ENCODE peak calls at places on chromosomes 3 and 15, in six cellular contexts. One of them, this sample, is unnamed.

GRCh38 chr3:64889991-64890390 is 202.2 kb upstream of the ADAMTS9 start:
- DNase-seq in NCI-H2107: no peak
- DNase-seq in neural progenitor cell: no peak
- DNase-seq in neural crest cell: no peak
- DNase-seq in retina: peak
- DNase-seq in NCI-H345: no peak
- DNase-seq in this sample: no peak

GRCh38 chr15:66484539-66485112 is 12.9 kb downstream of the SNAPC5 start:
- DNase-seq in NCI-H2107: no peak
- DNase-seq in neural progenitor cell: no peak
- DNase-seq in neural crest cell: no peak
- DNase-seq in retina: no peak
- DNase-seq in NCI-H345: no peak
- DNase-seq in this sample: no peak

GRCh38 chr3:160023476-160023875 is 34.8 kb downstream of the IL12A start:
- DNase-seq in NCI-H2107: no peak
- DNase-seq in neural progenitor cell: no peak
- DNase-seq in neural crest cell: no peak
- DNase-seq in retina: no peak
- DNase-seq in NCI-H345: no peak
- DNase-seq in this sample: no peak

GRCh38 chr3:152554980-152555379 is 280.0 kb upstream of the P2RY1 start:
- DNase-seq in NCI-H2107: no peak
- DNase-seq in neural progenitor cell: no peak
- DNase-seq in neural crest cell: no peak
- DNase-seq in retina: no peak
- DNase-seq in NCI-H345: no peak
- DNase-seq in this sample: no peak

GRCh38 chr3:29381595-29381994 is 100.7 kb downstream of the RBMS3 start:
- DNase-seq in NCI-H2107: no peak
- DNase-seq in neural progenitor cell: no peak
- DNase-seq in neural crest cell: no peak
- DNase-seq in retina: no peak
- DNase-seq in NCI-H345: no peak
- DNase-seq in this sample: no peak

GRCh38 chr3:33807190-33807589 is 8.8 kb downstream of the PDCD6IP start:
- DNase-seq in NCI-H2107: no peak
- DNase-seq in neural progenitor cell: no peak
- DNase-seq in neural crest cell: no peak
- DNase-seq in retina: no peak
- DNase-seq in NCI-H345: no peak
- DNase-seq in this sample: no peak

GRCh38 chr3:155010416-155010815 is 69.7 kb upstream of the MME start:
- DNase-seq in NCI-H2107: no peak
- DNase-seq in neural progenitor cell: no peak
- DNase-seq in neural crest cell: no peak
- DNase-seq in retina: no peak
- DNase-seq in NCI-H345: no peak
- DNase-seq in this sample: no peak

GRCh38 chr15:58498821-58499580 is 67.2 kb downstream of the LIPC start:
- DNase-seq in NCI-H2107: no peak
- DNase-seq in neural progenitor cell: peak
- DNase-seq in neural crest cell: no peak
- DNase-seq in retina: no peak
- DNase-seq in NCI-H345: no peak
- DNase-seq in this sample: no peak

GRCh38 chr3:164864454-164864853 is 213.8 kb downstream of the SI start:
- DNase-seq in NCI-H2107: no peak
- DNase-seq in neural progenitor cell: no peak
- DNase-seq in neural crest cell: no peak
- DNase-seq in retina: no peak
- DNase-seq in NCI-H345: no peak
- DNase-seq in this sample: no peak

GRCh38 chr3:95923496-95924210 is 890.7 kb upstream of the EPHA6 start:
- DNase-seq in NCI-H2107: no peak
- DNase-seq in neural progenitor cell: no peak
- DNase-seq in neural crest cell: no peak
- DNase-seq in retina: no peak
- DNase-seq in NCI-H345: no peak
- DNase-seq in this sample: no peak

GRCh38 chr3:36736327-36736726 is 28.0 kb downstream of the DCLK3 start:
- DNase-seq in NCI-H2107: no peak
- DNase-seq in neural progenitor cell: no peak
- DNase-seq in neural crest cell: no peak
- DNase-seq in retina: no peak
- DNase-seq in NCI-H345: no peak
- DNase-seq in this sample: no peak

GRCh38 chr15:73026496-73027054 is 25.7 kb upstream of the NEO1 start:
- DNase-seq in NCI-H2107: no peak
- DNase-seq in neural progenitor cell: no peak
- DNase-seq in neural crest cell: no peak
- DNase-seq in retina: peak
- DNase-seq in NCI-H345: no peak
- DNase-seq in this sample: no peak

GRCh38 chr3:126125781-126126251 is 41.9 kb upstream of the SLC41A3 start:
- DNase-seq in NCI-H2107: no peak
- DNase-seq in neural progenitor cell: no peak
- DNase-seq in neural crest cell: no peak
- DNase-seq in retina: no peak
- DNase-seq in NCI-H345: no peak
- DNase-seq in this sample: no peak

GRCh38 chr15:76108021-76108723 is 48.4 kb downstream of the TMEM266 start:
- DNase-seq in NCI-H2107: no peak
- DNase-seq in neural progenitor cell: peak
- DNase-seq in neural crest cell: no peak
- DNase-seq in retina: no peak
- DNase-seq in NCI-H345: no peak
- DNase-seq in this sample: no peak

GRCh38 chr15:66480267-66480666 is 17.3 kb downstream of the SNAPC5 start:
- DNase-seq in NCI-H2107: no peak
- DNase-seq in neural progenitor cell: no peak
- DNase-seq in neural crest cell: no peak
- DNase-seq in retina: no peak
- DNase-seq in NCI-H345: no peak
- DNase-seq in this sample: no peak

GRCh38 chr3:13217736-13218540 is 144.7 kb upstream of the IQSEC1 start:
- DNase-seq in NCI-H2107: no peak
- DNase-seq in neural progenitor cell: no peak
- DNase-seq in neural crest cell: no peak
- DNase-seq in retina: no peak
- DNase-seq in NCI-H345: peak
- DNase-seq in this sample: peak

GRCh38 chr3:94004301-94004910 is 24.0 kb downstream of the STX19 start:
- DNase-seq in NCI-H2107: peak
- DNase-seq in neural progenitor cell: peak
- DNase-seq in neural crest cell: no peak
- DNase-seq in retina: peak
- DNase-seq in NCI-H345: no peak
- DNase-seq in this sample: no peak

GRCh38 chr3:159953320-159953719 is 35.3 kb upstream of the IL12A start:
- DNase-seq in NCI-H2107: no peak
- DNase-seq in neural progenitor cell: no peak
- DNase-seq in neural crest cell: no peak
- DNase-seq in retina: no peak
- DNase-seq in NCI-H345: no peak
- DNase-seq in this sample: no peak

GRCh38 chr15:51425517-51426033 is 84.1 kb downstream of the GLDN start:
- DNase-seq in NCI-H2107: no peak
- DNase-seq in neural progenitor cell: no peak
- DNase-seq in neural crest cell: no peak
- DNase-seq in retina: no peak
- DNase-seq in NCI-H345: no peak
- DNase-seq in this sample: no peak

GRCh38 chr3:151890721-151891141 is 17.3 kb downstream of the SUCNR1 start:
- DNase-seq in NCI-H2107: peak
- DNase-seq in neural progenitor cell: no peak
- DNase-seq in neural crest cell: no peak
- DNase-seq in retina: no peak
- DNase-seq in NCI-H345: peak
- DNase-seq in this sample: no peak

GRCh38 chr3:135504084-135504685 is 461.3 kb upstream of the PPP2R3A start:
- DNase-seq in NCI-H2107: no peak
- DNase-seq in neural progenitor cell: no peak
- DNase-seq in neural crest cell: no peak
- DNase-seq in retina: no peak
- DNase-seq in NCI-H345: no peak
- DNase-seq in this sample: no peak